ENCODE peak calls at places on chromosomes 6 and 20, in eight cellular contexts. E, P, G, C, H, D, S and R are unnamed samples.

GRCh38 chr6:134647861-134648260 is 302.0 kb downstream of the ALDH8A1 start:
- DNase-seq in H (no peak), P (no peak), G (no peak), S (no peak), E (no peak), D (peak; percentile 69), C (no peak), R (no peak)

GRCh38 chr6:1611322-1611571 is 1.5 kb downstream of the FOXC1 start:
- DNase-seq in G (no peak), E (no peak), S (no peak), P (no peak), H (no peak), C (no peak), D (peak; percentile 50), R (no peak)

GRCh38 chr6:49556429-49556837 is 6.0 kb downstream of the C6orf141 start:
- DNase-seq in C (no peak), P (peak; percentile 63), E (no peak), G (no peak), D (peak; percentile 9), H (no peak), S (no peak), R (no peak)

GRCh38 chr6:12483712-12484111 is 193.6 kb downstream of the EDN1 start:
- DNase-seq in S (no peak), D (peak; percentile 99), C (no peak), P (no peak), E (peak; percentile 33), G (no peak), H (no peak), R (no peak)

GRCh38 chr6:109507490-109508072 is 24.6 kb upstream of the ZBTB24 start:
- DNase-seq in C (no peak), E (no peak), P (peak; percentile 57), G (no peak), S (no peak), D (no peak), H (no peak), R (no peak)

GRCh38 chr20:57671072-57671391 is 38.8 kb downstream of the PMEPA1 start:
- DNase-seq in S (no peak), E (no peak), G (no peak), D (no peak), C (no peak), P (no peak), H (no peak), R (no peak)

GRCh38 chr6:140379919-140380318 is 1005.5 kb upstream of the CITED2 start:
- DNase-seq in P (no peak), C (no peak), D (peak; percentile 86), H (no peak), G (no peak), E (no peak), S (no peak), R (no peak)

GRCh38 chr20:19463597-19463996 is 251.2 kb downstream of the SLC24A3 start:
- DNase-seq in D (no peak), E (no peak), P (no peak), C (no peak), S (no peak), H (no peak), G (no peak), R (no peak)

GRCh38 chr6:130421567-130421966 is 55.8 kb downstream of the TMEM200A start:
- DNase-seq in G (no peak), P (no peak), E (no peak), D (peak; percentile 91), S (no peak), H (no peak), C (no peak), R (no peak)

GRCh38 chr20:3752386-3752759 is 15.2 kb downstream of the ADISSP start:
- DNase-seq in C (no peak), S (no peak), H (no peak), G (no peak), P (no peak), D (no peak), E (no peak), R (no peak)
- H3K4me3 ChIP-seq in C (peak overlapping the region; percentile 49), S (no peak overlapping the region), H (peak overlapping the region; percentile 47), G (no peak overlapping the region), P (peak overlapping the region; percentile 41), D (no peak overlapping the region), E (peak overlapping the region; percentile 44), R (no peak overlapping the region)

DNA sequence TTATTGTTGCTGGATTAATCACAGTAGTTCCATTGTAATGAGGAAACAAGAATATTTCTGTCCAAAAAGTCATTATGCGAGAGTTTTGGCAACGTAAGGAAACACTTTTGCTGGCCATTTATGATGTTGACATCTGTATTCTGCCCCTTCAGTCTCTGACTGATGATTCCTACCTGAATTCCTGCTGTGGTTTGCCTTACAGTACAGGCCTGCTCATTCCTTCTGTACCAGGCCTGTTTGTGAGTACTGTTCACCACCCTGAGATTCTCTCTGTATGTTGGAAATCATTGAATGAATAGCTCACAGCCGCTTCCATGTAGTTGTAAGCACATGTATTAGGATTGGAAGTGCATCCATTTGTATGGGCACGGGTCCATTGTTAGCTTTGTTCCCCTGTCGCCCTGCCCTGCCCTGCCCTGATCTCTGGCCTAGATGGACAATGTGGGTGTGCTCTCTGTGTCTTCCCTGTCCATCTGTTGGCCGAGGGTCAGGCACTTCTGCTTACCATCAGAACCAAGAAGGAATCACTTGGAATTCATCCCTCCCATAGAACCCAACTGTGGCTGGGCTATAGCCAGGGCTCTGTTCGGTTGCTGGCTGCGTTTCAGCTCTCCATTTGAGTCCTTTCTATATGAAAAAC is 26.8 kb upstream of the TULP4 start:
- DNase-seq in H (no peak), C (no peak), G (no peak), P (no peak), E (no peak), S (no peak), D (peak; percentile 20), R (no peak)
- H3K27ac ChIP-seq in H (no peak overlapping the region), C (no peak overlapping the region), G (no peak overlapping the region), P (no peak overlapping the region), E (no peak overlapping the region), S (peak overlapping the region; percentile 71), D (peak overlapping the region; percentile 78), R (no peak overlapping the region)

GRCh38 chr20:50673146-50673830 is 18.1 kb downstream of the RIPOR3 start:
- DNase-seq in S (no peak), H (no peak), G (no peak), E (peak; percentile 58), C (no peak), P (no peak), D (no peak), R (no peak)
- TF ChIP-seq POLR2A in S (no peak), H (no peak), G (no peak), E (no peak), C (no peak), P (no peak), D (no peak), R (no peak)

DNA sequence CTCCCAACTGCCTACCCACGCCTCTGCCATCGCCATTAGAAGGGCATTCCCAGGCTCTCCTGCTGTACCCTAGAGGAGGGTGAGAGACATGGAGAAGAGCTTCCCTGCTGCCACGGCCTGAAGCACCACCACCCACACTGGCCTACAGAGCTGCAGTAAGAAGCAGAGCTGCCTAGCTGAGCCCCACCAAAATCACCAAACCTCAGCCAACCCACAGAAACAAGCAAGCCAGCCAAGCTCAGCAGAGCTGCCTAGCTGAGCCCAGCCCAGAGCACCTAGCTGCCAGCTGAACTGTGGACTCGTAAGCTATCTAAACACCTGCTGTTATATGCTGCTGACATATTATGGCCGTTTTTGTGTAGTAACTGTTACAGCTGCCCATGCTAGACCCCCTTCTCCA is 149.2 kb downstream of the PCSK2 start:
- DNase-seq in C (no peak), H (no peak), G (no peak), E (no peak), D (no peak), S (no peak), P (no peak), R (no peak)
- H3K4me3 ChIP-seq in C (no peak overlapping the region), H (no peak overlapping the region), G (no peak overlapping the region), E (no peak overlapping the region), D (no peak overlapping the region), S (no peak overlapping the region), P (no peak overlapping the region), R (no peak overlapping the region)

GRCh38 chr6:88808381-88808780 is 155.0 kb downstream of the RNGTT start:
- DNase-seq in G (no peak), H (no peak), C (no peak), P (no peak), D (no peak), S (no peak), E (no peak), R (no peak)

GRCh38 chr6:88815491-88815890 is 147.9 kb downstream of the RNGTT start:
- DNase-seq in P (no peak), G (no peak), D (no peak), E (no peak), C (no peak), S (no peak), H (no peak), R (no peak)

GRCh38 chr6:88814909-88815308 is 148.5 kb downstream of the RNGTT start:
- DNase-seq in P (no peak), C (no peak), E (no peak), G (no peak), H (no peak), S (no peak), D (no peak), R (no peak)

GRCh38 chr6:88810089-88810488 is 153.3 kb downstream of the RNGTT start:
- DNase-seq in H (no peak), E (no peak), C (no peak), S (no peak), D (no peak), P (no peak), G (no peak), R (no peak)

DNA sequence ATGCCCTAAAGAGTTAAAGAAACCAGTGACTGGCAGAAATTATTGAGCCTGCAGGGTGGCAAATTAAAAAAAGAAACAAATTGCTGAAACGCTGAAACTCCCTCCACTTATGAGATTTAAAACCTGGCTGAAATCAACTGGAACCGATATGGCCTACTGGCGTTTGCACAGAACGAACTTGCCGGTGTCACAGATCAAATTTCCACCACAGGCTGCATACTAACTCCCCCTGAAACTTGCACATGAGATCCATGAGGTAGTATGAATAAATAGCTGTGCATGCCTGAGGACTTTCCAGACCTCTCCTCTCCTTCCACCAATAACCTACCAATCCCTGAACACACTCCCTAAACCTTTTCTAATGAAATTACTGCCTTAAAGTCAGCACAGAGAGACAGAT is 150.4 kb downstream of the RNGTT start:
- DNase-seq in P (no peak), E (no peak), D (no peak), C (no peak), G (no peak), H (no peak), S (no peak), R (no peak)
- H3K27ac ChIP-seq in P (no peak overlapping the region), E (no peak overlapping the region), D (no peak overlapping the region), C (no peak overlapping the region), G (no peak overlapping the region), H (no peak overlapping the region), S (no peak overlapping the region), R (no peak overlapping the region)

DNA sequence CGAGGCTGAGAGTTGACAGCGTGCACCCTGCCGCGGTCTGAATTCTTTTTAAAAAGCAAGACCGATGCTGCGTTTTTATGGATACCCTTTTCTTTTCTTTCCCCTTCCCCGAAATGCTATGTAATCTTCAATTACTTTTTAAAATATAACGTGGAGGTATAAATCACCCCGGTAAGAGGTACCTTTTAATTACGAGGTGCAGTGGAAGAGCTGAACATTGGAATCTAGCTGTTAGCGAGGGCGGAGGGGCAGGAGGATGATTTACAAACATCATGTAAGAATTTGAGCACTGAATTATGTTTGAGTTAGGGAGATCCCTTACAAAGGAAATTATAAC is 1.2 kb downstream of the EYA2 start:
- DNase-seq in P (no peak), G (no peak), E (no peak), D (no peak), H (no peak), S (no peak), C (no peak), R (no peak)
- TF ChIP-seq POLR2A in P (no peak), G (no peak), E (no peak), D (no peak), H (no peak), S (no peak), C (no peak), R (no peak)

GRCh38 chr20:32537657-32538525 is 47.2 kb downstream of the NOL4L start:
- DNase-seq in S (no peak), E (no peak), H (no peak), G (no peak), P (no peak), C (no peak), D (no peak), R (no peak)
- H3K4me3 ChIP-seq in S (peak overlapping the region; percentile 41), E (no peak overlapping the region), H (peak overlapping the region; percentile 54), G (no peak overlapping the region), P (peak overlapping the region; percentile 58), C (peak overlapping the region; percentile 57), D (no peak overlapping the region), R (no peak overlapping the region)